ENCODE peak calls at places on chromosomes 3 and 15, in six cellular contexts. W, O, C, I, Q and M are unnamed samples. For H3K36me3, the result is how much of the 10 kb centered on the place peaks cover.

GRCh38 chr3:174270841-174271240 is 588.3 kb upstream of the NAALADL2 start:
- DNase-seq in W (no peak), O (no peak), C (no peak), I (peak), Q (no peak), M (no peak)

GRCh38 chr15:70995383-70995965 is 102.8 kb downstream of the LRRC49 start:
- DNase-seq in W (no peak), O (peak), C (no peak), I (no peak), Q (no peak), M (no peak)

GRCh38 chr3:174035317-174035886 is 637.9 kb downstream of the NLGN1 start:
- DNase-seq in W (no peak), O (no peak), C (no peak), I (peak), Q (no peak), M (no peak)

GRCh38 chr3:148400754-148401153 is 296.9 kb upstream of the AGTR1 start:
- DNase-seq in W (no peak), O (no peak), C (no peak), I (peak), Q (no peak), M (no peak)

GRCh38 chr15:39657714-39658113 is 76.8 kb downstream of the THBS1 start:
- DNase-seq in W (no peak), O (peak), C (no peak), I (peak), Q (no peak), M (no peak)

GRCh38 chr3:66195347-66195783 is 25.4 kb upstream of the SLC25A26 start:
- DNase-seq in W (peak), O (peak), C (peak), I (peak), Q (no peak), M (no peak)

GRCh38 chr3:79086514-79086913 is 681.3 kb downstream of the ROBO1 start:
- DNase-seq in W (peak), O (peak), C (no peak), I (peak), Q (peak), M (peak)

GRCh38 chr15:66738116-66738515 is 36.1 kb downstream of the SMAD6 start:
- DNase-seq in W (no peak), O (no peak), C (peak), I (no peak), Q (no peak), M (no peak)

GRCh38 chr3:67819447-67819846 is 165.0 kb upstream of the SUCLG2 start:
- DNase-seq in W (peak), O (no peak), C (no peak), I (no peak), Q (no peak), M (peak)

GRCh38 chr3:184727357-184728060 is 15.6 kb upstream of the MAGEF1 start:
- DNase-seq in W (peak), O (peak), C (no peak), I (peak), Q (peak), M (peak)

GRCh38 chr3:53730565-53730964 is 115.7 kb downstream of the CHDH start:
- DNase-seq in W (no peak), O (no peak), C (peak), I (no peak), Q (no peak), M (no peak)

GRCh38 chr3:23723930-23724329 is 81.8 kb upstream of the UBE2E1 start:
- DNase-seq in W (no peak), O (no peak), C (no peak), I (no peak), Q (no peak), M (no peak)

GRCh38 chr3:182811269-182811596 is 17.9 kb downstream of the ATP11B start:
- DNase-seq in W (no peak), O (no peak), C (no peak), I (no peak), Q (no peak), M (no peak)

GRCh38 chr3:141979050-141979671 is 102.7 kb downstream of the ATP1B3 start:
- DNase-seq in W (no peak), O (peak), C (no peak), I (peak), Q (no peak), M (no peak)

GRCh38 chr15:98719169-98719515 is 70.8 kb downstream of the IGF1R start:
- DNase-seq in W (no peak), O (no peak), C (no peak), I (no peak), Q (no peak), M (no peak)

GRCh38 chr3:105385868-105386508 is 19.3 kb downstream of the ALCAM start:
- DNase-seq in W (no peak), O (no peak), C (no peak), I (no peak), Q (no peak), M (no peak)

GRCh38 chr15:55741592-55742497 is 1.1 kb downstream of the PRTG start:
- DNase-seq in W (peak), O (peak), C (no peak), I (no peak), Q (no peak), M (no peak)

GRCh38 chr3:9397911-9398714 is 698 bp downstream of the SETD5 start:
- DNase-seq in W (peak), O (no peak), C (peak), I (peak), Q (peak), M (peak)

GRCh38 chr3:9280477-9281219 is 31.2 kb upstream of the SRGAP3 start:
- DNase-seq in W (peak), O (no peak), C (no peak), I (no peak), Q (no peak), M (peak)

DNA sequence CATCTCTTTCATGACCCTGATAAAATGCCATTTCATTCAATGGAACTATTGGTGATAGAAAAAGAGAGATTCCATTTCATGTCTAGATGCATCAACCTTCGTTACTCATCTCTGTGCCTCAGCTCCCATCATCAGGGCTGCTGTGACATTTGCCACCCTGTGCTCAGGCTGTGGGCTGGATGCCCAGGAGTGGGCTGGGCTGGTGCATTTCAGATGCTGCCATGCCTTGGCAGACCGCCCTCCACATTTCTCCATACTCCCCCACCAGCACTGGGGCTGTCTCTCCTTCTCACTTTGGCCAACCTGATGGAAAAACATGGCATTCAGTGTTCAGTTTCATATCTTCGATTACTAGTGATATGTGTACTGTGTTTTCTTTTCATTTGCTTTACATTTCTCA is 59.1 kb downstream of the DNASE1L3 start:
- DNase-seq in W (no peak), O (no peak), C (no peak), I (no peak), Q (no peak), M (no peak)
- H3K36me3 ChIP-seq in W (under half), O (half or more), C (under half), I (under half), Q (half or more), M (under half)

GRCh38 chr3:64621726-64622400 is 65.9 kb downstream of the ADAMTS9 start:
- DNase-seq in W (no peak), O (no peak), C (no peak), I (no peak), Q (no peak), M (no peak)
- H3K36me3 ChIP-seq in W (under half), O (under half), C (under half), I (under half), Q (under half), M (under half)

GRCh38 chr3:64546856-64547255 is 140.9 kb downstream of the ADAMTS9 start:
- DNase-seq in W (peak), O (no peak), C (no peak), I (no peak), Q (no peak), M (peak)

GRCh38 chr3:64539451-64540196 is 148.2 kb downstream of the ADAMTS9 start:
- DNase-seq in W (no peak), O (peak), C (no peak), I (peak), Q (no peak), M (no peak)

DNA sequence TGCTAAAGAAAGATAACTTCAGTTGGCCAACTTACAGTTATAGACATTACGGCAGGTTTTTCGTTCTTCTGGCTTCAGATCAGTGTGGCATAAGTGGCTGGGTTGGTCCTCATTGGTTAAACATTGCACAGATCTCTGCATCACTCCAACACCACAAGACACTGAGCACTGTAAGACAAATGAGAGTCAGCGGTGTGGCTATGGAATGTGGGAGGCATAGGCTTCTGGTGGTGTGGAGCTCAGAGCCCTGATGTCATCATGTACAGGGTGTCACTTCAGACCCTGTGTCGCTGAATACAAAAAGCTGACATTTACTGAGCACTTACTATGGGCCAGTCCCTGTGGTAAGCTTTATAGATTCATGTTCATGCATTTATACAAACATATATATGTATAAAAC is 146.0 kb downstream of the ADAMTS9 start:
- DNase-seq in W (no peak), O (no peak), C (no peak), I (no peak), Q (no peak), M (no peak)
- H3K36me3 ChIP-seq in W (under half), O (under half), C (under half), I (under half), Q (under half), M (under half)

DNA sequence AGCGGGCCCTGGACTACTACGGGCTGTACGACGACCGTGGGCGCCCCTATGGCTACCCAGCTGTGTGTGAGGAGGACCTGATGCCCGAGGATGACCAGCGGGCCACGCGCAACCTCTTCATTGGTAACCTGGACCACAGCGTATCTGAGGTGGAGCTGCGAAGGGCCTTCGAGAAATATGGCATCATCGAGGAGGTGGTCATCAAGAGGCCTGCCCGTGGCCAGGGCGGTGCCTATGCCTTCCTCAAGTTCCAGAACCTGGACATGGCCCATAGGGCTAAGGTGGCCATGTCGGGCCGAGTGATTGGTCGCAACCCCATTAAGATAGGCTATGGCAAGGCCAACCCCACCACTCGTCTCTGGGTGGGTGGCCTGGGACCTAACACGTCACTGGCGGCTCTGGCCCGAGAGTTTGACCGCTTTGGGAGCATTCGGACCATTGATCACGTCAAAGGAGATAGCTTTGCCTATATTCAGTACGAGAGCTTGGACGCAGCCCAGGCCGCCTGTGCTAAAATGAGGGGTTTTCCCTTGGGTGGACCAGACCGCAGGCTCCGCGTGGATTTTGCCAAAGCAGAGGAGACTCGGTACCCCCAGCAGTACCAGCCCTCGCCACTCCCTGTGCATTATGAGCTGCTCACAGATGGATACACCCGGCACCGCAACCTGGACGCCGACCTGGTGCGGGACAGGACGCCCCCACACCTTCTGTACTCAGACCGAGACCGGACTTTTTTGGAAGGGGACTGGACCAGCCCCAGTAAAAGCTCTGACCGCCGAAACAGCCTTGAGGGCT is 1.4 kb downstream of the RBM15B start:
- DNase-seq in W (no peak), O (no peak), C (peak), I (no peak), Q (no peak), M (no peak)
- H3K36me3 ChIP-seq in W (under half), O (under half), C (under half), I (under half), Q (half or more), M (half or more)

GRCh38 chr3:58345457-58345856 is 12.8 kb downstream of the PXK start:
- DNase-seq in W (no peak), O (no peak), C (no peak), I (no peak), Q (no peak), M (no peak)
- H3K36me3 ChIP-seq in W (under half), O (under half), C (under half), I (under half), Q (under half), M (under half)